ENCODE peak calls at places on chromosomes 1 and 21, in four cellular contexts. W is CD4-positive, alpha-beta memory T cell; Y is cardiac muscle cell; H is right atrium auricular region. L is an unnamed sample.

GRCh38 chr1:53959664-53960250 is 13.6 kb downstream of the LRRC42 start:
- DNase-seq in W (peak; percentile 61), Y (no peak), H (no peak), L (no peak)

GRCh38 chr1:29145739-29146437 is 22.2 kb upstream of the TMEM200B start:
- DNase-seq in W (no peak), Y (no peak), H (no peak), L (no peak)

GRCh38 chr1:106063510-106063909 is 993.0 kb upstream of the PRMT6 start:
- DNase-seq in W (no peak), Y (no peak), H (no peak), L (no peak)

GRCh38 chr1:64839732-64840405 is 95.0 kb downstream of the RAVER2 start:
- DNase-seq in W (no peak), Y (peak; percentile 11), H (no peak), L (no peak)

GRCh38 chr1:17287377-17287776 is 20.6 kb upstream of the PADI4 start:
- DNase-seq in W (no peak), Y (no peak), H (no peak), L (peak; percentile 85)

GRCh38 chr1:206479164-206480125 is 9.2 kb downstream of the IKBKE start:
- DNase-seq in W (peak; percentile 54), Y (peak; percentile 87), H (peak; percentile 86), L (no peak)

GRCh38 chr1:231969078-231969477 is 342.5 kb downstream of the DISC1 start:
- DNase-seq in W (no peak), Y (no peak), H (no peak), L (no peak)

GRCh38 chr1:218421531-218421930 is 76.4 kb downstream of the TGFB2 start:
- DNase-seq in W (no peak), Y (no peak), H (no peak), L (no peak)

GRCh38 chr1:28867850-28868249 is 46.5 kb upstream of the EPB41 start:
- DNase-seq in W (no peak), Y (no peak), H (no peak), L (no peak)

GRCh38 chr21:23401278-23401677 is 2206.0 kb downstream of the MRPL39 start:
- DNase-seq in W (no peak), Y (peak; percentile 18), H (no peak), L (no peak)

GRCh38 chr1:6092211-6092610 is 46.5 kb downstream of the KCNAB2 start:
- DNase-seq in W (no peak), Y (no peak), H (no peak), L (no peak)

GRCh38 chr1:199273837-199274379 is 635.1 kb downstream of the PTPRC start:
- DNase-seq in W (no peak), Y (peak; percentile 9), H (no peak), L (no peak)

GRCh38 chr1:194117582-194117981 is 931.2 kb upstream of the B3GALT2 start:
- DNase-seq in W (no peak), Y (no peak), H (no peak), L (no peak)

GRCh38 chr1:66552829-66553228 is 18.9 kb downstream of the SGIP1 start:
- DNase-seq in W (no peak), Y (no peak), H (no peak), L (no peak)

GRCh38 chr1:14267991-14268390 is 330.5 kb upstream of the KAZN start:
- DNase-seq in W (no peak), Y (no peak), H (no peak), L (no peak)

GRCh38 chr1:85375422-85375934 is 89.5 kb downstream of the DDAH1 start:
- DNase-seq in W (no peak), Y (no peak), H (no peak), L (no peak)

GRCh38 chr1:168084396-168085231 is 52.1 kb downstream of the GPR161 start:
- DNase-seq in W (peak; percentile 42), Y (peak; percentile 75), H (peak; percentile 79), L (no peak)

GRCh38 chr1:92784051-92784638 is 763 bp downstream of the EVI5 start:
- DNase-seq in W (peak; percentile 59), Y (peak; percentile 35), H (no peak), L (no peak)

GRCh38 chr1:16122916-16123315 is 33.0 kb downstream of the EPHA2 start:
- DNase-seq in W (peak; percentile 15), Y (no peak), H (no peak), L (peak; percentile 74)

GRCh38 chr21:22965455-22966125 is 1967.4 kb downstream of the NCAM2 start:
- DNase-seq in W (no peak), Y (no peak), H (no peak), L (no peak)

GRCh38 chr21:32181415-32181814 is 97.4 kb downstream of the MIS18A start:
- DNase-seq in W (no peak), Y (no peak), H (no peak), L (no peak)

GRCh38 chr1:230067441-230067870 is 418 bp downstream of the GALNT2 start:
- DNase-seq in W (no peak), Y (peak; percentile 49), H (no peak), L (no peak)

GRCh38 chr1:79193211-79194079 is 186.9 kb upstream of the ADGRL4 start:
- DNase-seq in W (no peak), Y (no peak), H (no peak), L (no peak)

GRCh38 chr1:168373869-168374268 is 93.2 kb downstream of the TBX19 start:
- DNase-seq in W (no peak), Y (no peak), H (no peak), L (no peak)

GRCh38 chr1:50110656-50111055 is 1.9 kb downstream of the ELAVL4 start:
- DNase-seq in W (no peak), Y (no peak), H (no peak), L (no peak)

GRCh38 chr1:8238141-8239038 is 79.5 kb upstream of the SLC45A1 start:
- DNase-seq in W (no peak), Y (no peak), H (no peak), L (no peak)

GRCh38 chr1:107535091-107535490 is 394.3 kb downstream of the NTNG1 start:
- DNase-seq in W (no peak), Y (peak; percentile 20), H (no peak), L (no peak)

GRCh38 chr1:56934400-56935080 is 31.3 kb downstream of the C8B start:
- DNase-seq in W (no peak), Y (no peak), H (peak; percentile 5), L (no peak)

DNA sequence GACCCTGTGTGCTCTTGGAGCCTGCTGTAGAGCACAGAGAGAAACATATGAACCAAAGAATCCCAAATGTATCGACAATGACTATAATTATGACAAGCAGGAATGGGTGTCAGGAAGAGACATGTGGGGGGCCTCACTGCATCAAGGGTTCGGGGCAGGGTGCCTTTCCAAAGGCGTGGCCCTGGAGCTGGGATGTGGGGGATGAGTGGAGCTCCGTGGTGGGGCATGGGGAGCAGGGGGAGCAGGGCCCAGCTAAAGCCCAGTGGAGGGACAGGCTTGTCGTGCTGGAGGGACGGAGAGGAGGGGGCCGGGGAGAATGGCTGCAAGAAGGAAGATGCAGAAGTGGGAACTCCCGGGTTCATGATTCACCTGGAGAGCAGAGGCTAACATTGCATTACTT is 124.5 kb upstream of the RUNX3 start:
- DNase-seq in W (no peak), Y (no peak), H (no peak), L (no peak)
- H3K4me3 ChIP-seq in W (no peak overlapping the region), Y (no peak overlapping the region), H (no peak overlapping the region), L (no peak overlapping the region)

GRCh38 chr1:202199141-202199889 is 5.7 kb downstream of the LGR6 start:
- DNase-seq in W (no peak), Y (no peak), H (no peak), L (no peak)

GRCh38 chr1:202200112-202200548 is 6.5 kb downstream of the LGR6 start:
- DNase-seq in W (no peak), Y (no peak), H (no peak), L (peak; percentile 84)

GRCh38 chr1:202200669-202201068 is 7.1 kb downstream of the LGR6 start:
- DNase-seq in W (no peak), Y (no peak), H (no peak), L (no peak)

GRCh38 chr1:202202500-202203168 is 9.0 kb downstream of the LGR6 start:
- DNase-seq in W (no peak), Y (no peak), H (no peak), L (no peak)

DNA sequence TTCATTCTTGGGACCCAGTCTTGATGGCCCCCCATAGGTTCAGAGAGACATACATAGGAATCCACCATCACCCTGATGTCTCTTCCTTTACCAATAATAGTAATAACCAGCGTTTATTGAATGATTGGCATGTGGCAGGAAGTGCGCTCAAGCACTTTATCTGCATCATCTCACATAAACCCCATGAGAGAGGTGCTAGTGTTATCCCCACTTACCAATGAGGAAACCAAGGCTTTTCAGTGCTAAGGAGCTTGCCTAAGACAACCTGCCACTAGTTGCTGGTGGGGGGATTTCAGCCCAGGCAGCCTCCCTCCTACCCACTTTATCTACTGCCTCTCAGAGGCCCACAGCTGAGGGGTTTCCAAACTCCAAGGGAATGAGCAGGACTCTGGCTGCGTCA is 7.7 kb downstream of the LGR6 start:
- DNase-seq in W (no peak), Y (no peak), H (no peak), L (no peak)
- H3K27ac ChIP-seq in W (no peak overlapping the region), Y (no peak overlapping the region), H (peak overlapping the region; percentile 72), L (no peak overlapping the region)

GRCh38 chr1:114131526-114132220 is 22.0 kb downstream of the SYT6 start:
- DNase-seq in W (no peak), Y (no peak), H (no peak), L (no peak)

GRCh38 chr1:114139540-114139939 is 14.1 kb downstream of the SYT6 start:
- DNase-seq in W (no peak), Y (no peak), H (no peak), L (no peak)

GRCh38 chr1:114137497-114137896 is 16.2 kb downstream of the SYT6 start:
- DNase-seq in W (no peak), Y (no peak), H (no peak), L (no peak)

GRCh38 chr1:114134518-114134917 is 19.2 kb downstream of the SYT6 start:
- DNase-seq in W (no peak), Y (no peak), H (no peak), L (no peak)

GRCh38 chr1:114135806-114136205 is 17.9 kb downstream of the SYT6 start:
- DNase-seq in W (no peak), Y (no peak), H (no peak), L (no peak)
- H3K36me3 ChIP-seq in W (no peaks in the 10 kb centered on the region), Y (no peaks in the 10 kb centered on the region), H (no peaks in the 10 kb centered on the region), L (no peaks in the 10 kb centered on the region)

DNA sequence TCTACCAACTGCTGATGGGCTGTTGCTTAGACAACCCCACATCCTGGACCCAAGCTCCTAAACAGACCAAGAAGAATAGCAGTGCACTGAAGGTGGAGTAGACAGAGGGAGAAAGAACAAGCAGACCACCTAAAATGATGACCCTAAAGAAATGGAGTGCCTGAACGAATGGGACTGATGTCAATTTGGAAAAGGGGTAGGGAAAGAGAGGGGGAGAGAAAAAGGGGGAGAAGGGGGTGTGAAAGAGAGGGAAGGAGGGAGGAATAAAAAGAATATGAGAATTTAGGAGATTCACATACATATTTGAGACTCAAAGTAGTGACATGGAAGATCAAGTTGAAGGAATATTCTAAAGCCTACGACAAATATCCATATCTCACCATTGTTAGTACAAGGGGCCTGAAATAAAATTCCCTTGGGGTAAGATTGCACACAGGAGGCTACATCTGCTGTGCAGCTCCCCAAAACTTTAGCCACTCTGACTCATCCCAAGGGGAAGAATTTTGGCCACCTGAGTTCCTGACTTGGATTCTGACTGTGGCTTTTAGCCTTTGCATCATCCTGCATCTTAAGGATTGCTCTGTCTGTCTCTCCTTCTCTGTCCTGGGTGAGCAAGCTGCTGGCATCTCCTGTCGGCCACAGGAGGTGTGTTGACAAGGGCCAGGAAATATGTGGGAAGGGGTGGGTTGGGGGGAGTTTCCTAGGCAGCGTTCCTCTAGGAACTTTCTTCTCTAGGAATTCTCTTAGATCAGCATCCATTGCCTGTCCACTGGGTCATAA is 144.6 kb upstream of the DUSP10 start:
- DNase-seq in W (no peak), Y (no peak), H (no peak), L (no peak)
- H3K4me3 ChIP-seq in W (no peak overlapping the region), Y (no peak overlapping the region), H (no peak overlapping the region), L (no peak overlapping the region)